ENCODE peak calls at places on chromosomes 3 and 15, in ten cellular contexts. Y, O, F, X, H, R, N, A, E and W are unnamed samples. For H3K4me1, the result is how much of the 10 kb centered on the place peaks cover.

GRCh38 chr3:27900316-27900715 is 178.2 kb upstream of the EOMES start:
- DNase-seq in X (no peak), R (no peak), F (no peak), H (no peak), O (no peak), A (no peak), E (no peak), Y (peak), N (no peak), W (no peak)

GRCh38 chr3:47019201-47019600 is 39.7 kb downstream of the NBEAL2 start:
- DNase-seq in X (no peak), N (no peak), Y (no peak), A (no peak), R (no peak), H (peak), E (no peak), O (no peak), F (no peak), W (no peak)

GRCh38 chr15:55743615-55743978 is 645 bp upstream of the PRTG start:
- DNase-seq in O (no peak), X (no peak), R (peak), H (no peak), E (no peak), F (no peak), N (no peak), A (no peak), Y (no peak), W (no peak)

GRCh38 chr3:10511809-10512494 is 6.6 kb upstream of the ATP2B2 start:
- DNase-seq in Y (no peak), F (no peak), A (no peak), O (peak), X (no peak), E (no peak), N (no peak), H (peak), R (no peak), W (no peak)

GRCh38 chr3:154428369-154429206 is 1.4 kb downstream of the GPR149 start:
- DNase-seq in E (no peak), R (no peak), A (no peak), F (no peak), Y (no peak), X (no peak), O (no peak), N (no peak), H (peak), W (no peak)

GRCh38 chr15:41930221-41930866 is 36.5 kb upstream of the SPTBN5 start:
- DNase-seq in R (peak), Y (no peak), F (no peak), O (peak), E (no peak), N (no peak), X (peak), H (peak), A (peak), W (peak)

GRCh38 chr3:138092023-138092422 is 23.4 kb downstream of the DZIP1L start:
- DNase-seq in R (no peak), E (no peak), Y (no peak), H (peak), X (no peak), N (no peak), F (no peak), O (no peak), A (no peak), W (no peak)

GRCh38 chr15:20356444-20357138 is 185.0 kb downstream of the GOLGA6L6 start:
- DNase-seq in F (no peak), N (peak), R (peak), E (peak), O (peak), H (peak), Y (peak), A (peak), X (peak), W (peak)

GRCh38 chr3:47475570-47476329 is at the start of gene SCAP:
- DNase-seq in N (peak), F (peak), X (peak), H (peak), O (peak), A (peak), E (peak), R (peak), Y (peak), W (peak)

GRCh38 chr3:135920275-135920674 is 45.3 kb upstream of the PPP2R3A start:
- DNase-seq in F (no peak), H (no peak), Y (no peak), A (no peak), E (no peak), N (no peak), X (no peak), R (no peak), O (no peak), W (no peak)

GRCh38 chr3:34212175-34212574 is 413.7 kb downstream of the PDCD6IP start:
- DNase-seq in O (no peak), F (no peak), X (no peak), A (no peak), H (no peak), R (no peak), E (no peak), Y (no peak), N (peak), W (no peak)

GRCh38 chr3:147311716-147312115 is 94.6 kb downstream of the ZIC4 start:
- DNase-seq in H (no peak), X (no peak), N (no peak), R (no peak), F (no peak), E (no peak), O (no peak), Y (no peak), A (no peak), W (no peak)

GRCh38 chr15:49428392-49429095 is 5.5 kb downstream of the FGF7 start:
- DNase-seq in A (no peak), H (peak), F (no peak), N (no peak), X (no peak), E (no peak), Y (no peak), O (peak), R (no peak), W (no peak)

GRCh38 chr3:17044844-17045243 is 160.1 kb downstream of the PLCL2 start:
- DNase-seq in X (no peak), E (no peak), F (no peak), Y (no peak), O (no peak), H (no peak), A (no peak), N (no peak), R (no peak), W (no peak)

GRCh38 chr15:94722025-94722636 is 490.8 kb downstream of the MCTP2 start:
- DNase-seq in N (no peak), A (no peak), Y (no peak), X (no peak), R (no peak), E (no peak), H (no peak), F (no peak), O (no peak), W (no peak)

GRCh38 chr3:117097356-117097755 is 387.8 kb downstream of the TUSC7 start:
- DNase-seq in F (no peak), A (no peak), E (no peak), Y (no peak), O (no peak), R (no peak), N (no peak), X (no peak), H (peak), W (no peak)

GRCh38 chr3:61966200-61966599 is 404.8 kb downstream of the PTPRG start:
- DNase-seq in Y (no peak), H (no peak), F (no peak), O (no peak), E (no peak), X (no peak), N (no peak), R (no peak), A (no peak), W (no peak)

GRCh38 chr3:86951343-86951742 is 39.6 kb downstream of the VGLL3 start:
- DNase-seq in Y (no peak), E (no peak), H (peak), F (no peak), R (no peak), N (no peak), X (no peak), A (no peak), O (no peak), W (no peak)

GRCh38 chr15:83018477-83018876 is 7.0 kb upstream of the C15orf40 start:
- DNase-seq in X (no peak), E (no peak), F (no peak), H (no peak), A (no peak), N (no peak), O (no peak), R (no peak), Y (no peak), W (no peak)

GRCh38 chr3:129890125-129890524 is 3.4 kb downstream of the TMCC1 start:
- DNase-seq in R (no peak), X (no peak), F (no peak), A (no peak), N (no peak), O (no peak), H (no peak), Y (no peak), E (no peak), W (no peak)
- H3K4me1 ChIP-seq in R (under half), X (under half), F (half or more), A (under half), N (under half), O (half or more), H (under half), Y (half or more), E (under half), W (half or more)

GRCh38 chr3:43288366-43288765 is 2.0 kb downstream of the SNRK start:
- DNase-seq in H (peak), R (no peak), O (no peak), F (no peak), N (no peak), E (no peak), Y (no peak), A (no peak), X (no peak), W (no peak)

GRCh38 chr3:43286886-43287301 is 554 bp downstream of the SNRK start:
- DNase-seq in Y (peak), X (no peak), E (no peak), O (no peak), F (no peak), H (peak), R (peak), N (no peak), A (peak), W (no peak)

GRCh38 chr3:43289401-43289800 is 3.1 kb downstream of the SNRK start:
- DNase-seq in R (no peak), N (no peak), H (peak), A (no peak), E (no peak), O (no peak), X (no peak), F (no peak), Y (no peak), W (no peak)

GRCh38 chr3:43287514-43287913 is 1.2 kb downstream of the SNRK start:
- DNase-seq in H (peak), N (no peak), A (no peak), Y (no peak), R (no peak), E (no peak), F (no peak), O (no peak), X (no peak), W (no peak)

DNA sequence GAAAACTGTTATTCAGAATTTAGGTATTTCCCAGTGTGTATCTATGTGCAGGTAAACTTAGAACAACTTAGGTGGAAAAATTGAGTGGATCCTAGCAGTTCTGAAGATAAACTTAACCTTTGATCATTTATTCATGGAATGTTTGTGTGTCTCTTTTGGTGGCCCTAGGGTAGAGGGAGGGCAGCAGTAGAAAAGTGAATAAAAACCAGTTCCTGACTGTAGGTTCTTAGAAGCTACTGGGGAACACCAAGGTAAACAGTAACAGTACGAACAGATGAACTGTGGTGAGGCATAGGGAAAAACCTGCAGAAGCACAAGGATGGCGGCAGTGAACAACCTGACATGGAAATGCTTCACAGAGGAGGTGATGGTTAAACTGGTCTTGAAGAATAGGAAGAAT is 2.5 kb downstream of the SNRK start:
- DNase-seq in N (no peak), E (no peak), O (no peak), R (no peak), X (no peak), A (no peak), H (peak), F (no peak), Y (peak), W (no peak)
- H3K4me1 ChIP-seq in N (under half), E (under half), O (half or more), R (under half), X (under half), A (under half), H (under half), F (half or more), Y (half or more), W (under half)

GRCh38 chr15:48096813-48097212 is 24.0 kb upstream of the SLC24A5 start:
- DNase-seq in O (no peak), R (no peak), N (no peak), E (no peak), F (no peak), H (peak), Y (no peak), A (no peak), X (no peak), W (no peak)

GRCh38 chr15:48102167-48102566 is 18.6 kb upstream of the SLC24A5 start:
- DNase-seq in H (no peak), N (no peak), E (no peak), X (no peak), A (no peak), O (no peak), Y (no peak), R (no peak), F (no peak), W (no peak)

GRCh38 chr15:48103647-48104046 is 17.1 kb upstream of the SLC24A5 start:
- DNase-seq in H (no peak), R (no peak), N (no peak), A (no peak), O (no peak), X (no peak), Y (no peak), F (no peak), E (no peak), W (no peak)

GRCh38 chr15:48097264-48097663 is 23.5 kb upstream of the SLC24A5 start:
- DNase-seq in F (no peak), R (no peak), N (no peak), O (no peak), Y (no peak), X (no peak), A (no peak), H (no peak), E (no peak), W (no peak)

GRCh38 chr15:48101376-48101961 is 19.3 kb upstream of the SLC24A5 start:
- DNase-seq in R (no peak), O (no peak), H (no peak), X (no peak), A (no peak), Y (no peak), N (no peak), F (no peak), E (no peak), W (no peak)
- H3K4me1 ChIP-seq in R (under half), O (under half), H (under half), X (under half), A (under half), Y (under half), N (under half), F (under half), E (under half), W (under half)

GRCh38 chr15:35692256-35692867 is 146.4 kb upstream of the DPH6 start:
- DNase-seq in A (no peak), F (no peak), E (no peak), N (no peak), R (no peak), Y (no peak), O (no peak), H (peak), X (no peak), W (no peak)
- H3K4me1 ChIP-seq in A (under half), F (under half), E (under half), N (under half), R (under half), Y (under half), O (under half), H (under half), X (under half), W (under half)

DNA sequence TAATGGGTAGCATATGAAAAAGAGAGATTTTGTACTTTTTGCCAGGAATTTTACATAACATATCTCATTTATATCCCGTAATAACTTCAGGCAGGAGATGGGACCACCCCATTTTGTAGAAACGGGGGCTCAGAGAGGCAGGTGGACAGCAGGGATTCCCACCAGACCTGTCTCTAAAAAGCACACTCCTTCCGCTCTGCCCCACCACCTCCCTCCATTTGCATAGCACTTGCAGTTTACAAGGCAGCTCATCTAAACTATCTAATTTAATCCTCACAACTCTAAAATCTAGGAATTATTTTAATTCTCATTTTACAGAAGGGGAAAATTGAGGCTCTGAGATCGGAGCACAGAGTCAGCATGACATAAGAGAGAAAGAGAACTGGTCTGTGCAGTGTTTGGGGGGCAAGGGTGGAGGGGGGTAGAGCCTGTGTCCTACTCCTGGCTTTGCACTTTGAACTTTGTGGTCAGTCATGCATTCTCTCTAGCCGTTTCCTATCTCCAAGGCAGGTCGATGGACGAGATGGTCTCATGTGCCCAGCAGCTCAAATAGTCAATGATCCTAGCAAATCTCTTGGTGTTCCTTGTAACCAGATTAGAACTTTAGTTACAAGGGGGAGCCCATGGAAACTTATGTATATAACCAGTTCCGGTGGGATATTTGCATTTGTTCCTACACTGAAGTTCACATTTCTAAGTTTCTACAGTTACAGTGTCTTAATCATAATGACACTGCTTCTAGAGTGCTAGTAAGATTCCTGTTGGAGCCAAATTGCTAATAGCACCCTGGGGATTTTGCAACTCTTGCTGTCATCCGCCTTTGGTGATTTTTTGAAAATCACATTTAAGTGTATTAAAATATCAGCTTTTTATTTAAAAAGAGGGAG is 18.6 kb downstream of the CRYGS start:
- DNase-seq in Y (no peak), X (no peak), A (no peak), E (no peak), R (no peak), F (no peak), H (no peak), O (no peak), N (no peak), W (no peak)
- H3K4me1 ChIP-seq in Y (under half), X (under half), A (under half), E (under half), R (under half), F (under half), H (under half), O (under half), N (under half), W (under half)

GRCh38 chr15:98123297-98123696 is 162.8 kb downstream of the ARRDC4 start:
- DNase-seq in Y (no peak), X (no peak), A (no peak), F (no peak), O (no peak), N (no peak), E (no peak), R (no peak), H (peak), W (no peak)
- H3K4me1 ChIP-seq in Y (under half), X (under half), A (under half), F (under half), O (under half), N (under half), E (under half), R (under half), H (under half), W (under half)

DNA sequence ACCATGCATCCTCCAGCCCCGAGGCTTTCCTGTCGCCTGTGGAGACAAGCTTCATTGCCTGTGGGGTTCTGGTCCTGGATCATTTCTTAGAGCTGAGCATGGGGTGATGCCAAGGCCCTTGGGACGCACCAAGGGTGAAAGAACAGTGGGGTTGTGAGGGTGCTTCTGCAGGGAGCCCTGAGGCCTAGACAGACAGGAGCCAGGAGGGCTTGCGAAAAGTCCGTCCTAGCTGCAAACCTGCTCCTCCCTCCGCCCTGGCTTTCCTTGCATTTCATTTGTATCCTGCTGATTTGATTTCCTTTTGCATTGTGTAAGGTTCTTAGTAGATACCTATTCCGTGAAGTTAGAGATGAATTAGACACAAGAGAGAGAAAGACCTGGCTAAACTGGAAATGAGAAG is 286.9 kb upstream of the C2CD4B start:
- DNase-seq in E (no peak), Y (no peak), A (no peak), X (no peak), R (no peak), F (no peak), O (no peak), H (no peak), N (no peak), W (no peak)
- H3K4me1 ChIP-seq in E (under half), Y (under half), A (under half), X (under half), R (under half), F (under half), O (under half), H (under half), N (under half), W (under half)